ENCODE peak calls at places on chromosomes 12 and 14, in four cellular contexts. W, E, B and S are unnamed samples.

GRCh38 chr14:49972199-49972671 is 79.4 kb downstream of the ARF6 start:
- DNase-seq in W (no peak), E (no peak), B (no peak), S (peak)

GRCh38 chr12:119366007-119366406 is 31.5 kb downstream of the CCDC60 start:
- DNase-seq in W (no peak), E (no peak), B (no peak), S (no peak)

GRCh38 chr12:108773798-108774788 is 42.8 kb upstream of the CORO1C start:
- DNase-seq in W (no peak), E (peak), B (peak), S (peak)

GRCh38 chr14:54369343-54369742 is 27.5 kb upstream of the CDKN3 start:
- DNase-seq in W (no peak), E (no peak), B (no peak), S (no peak)

GRCh38 chr12:53063708-53064612 is 14.1 kb downstream of the TNS2 start:
- DNase-seq in W (no peak), E (peak), B (no peak), S (peak)

GRCh38 chr12:58509116-58509885 is 411.0 kb downstream of the LRIG3 start:
- DNase-seq in W (no peak), E (no peak), B (no peak), S (no peak)

GRCh38 chr12:59408431-59408830 is 187.4 kb upstream of the SLC16A7 start:
- DNase-seq in W (no peak), E (no peak), B (no peak), S (no peak)

GRCh38 chr12:113007166-113007565 is 28.8 kb downstream of the OAS2 start:
- DNase-seq in W (peak), E (no peak), B (no peak), S (peak)

GRCh38 chr14:72887514-72887913 is 6.4 kb downstream of the DPF3 start:
- DNase-seq in W (no peak), E (no peak), B (no peak), S (no peak)

GRCh38 chr14:76293221-76293620 is 82.7 kb upstream of the ESRRB start:
- DNase-seq in W (no peak), E (no peak), B (no peak), S (no peak)

GRCh38 chr12:51873251-51873994 is 14.5 kb upstream of the ANKRD33 start:
- DNase-seq in W (no peak), E (no peak), B (no peak), S (no peak)

GRCh38 chr12:65952737-65953209 is 128.5 kb downstream of the HMGA2 start:
- DNase-seq in W (no peak), E (no peak), B (no peak), S (no peak)

GRCh38 chr14:61179776-61180398 is 101.3 kb downstream of the TMEM30B start:
- DNase-seq in W (no peak), E (no peak), B (no peak), S (no peak)

GRCh38 chr14:100669011-100669412 is 57.7 kb upstream of the DLK1 start:
- DNase-seq in W (no peak), E (peak), B (no peak), S (no peak)

GRCh38 chr14:67846029-67846610 is 26.5 kb downstream of the RAD51B start:
- DNase-seq in W (no peak), E (no peak), B (no peak), S (no peak)

GRCh38 chr12:63353559-63353958 is 202.6 kb upstream of the AVPR1A start:
- DNase-seq in W (no peak), E (no peak), B (no peak), S (no peak)

GRCh38 chr12:29638528-29638927 is 141.0 kb upstream of the OVCH1 start:
- DNase-seq in W (no peak), E (no peak), B (no peak), S (no peak)

GRCh38 chr12:1662761-1663439 is 28.0 kb upstream of the ADIPOR2 start:
- DNase-seq in W (peak), E (no peak), B (peak), S (peak)

GRCh38 chr12:96698521-96698920 is 208.5 kb upstream of the NEDD1 start:
- DNase-seq in W (no peak), E (no peak), B (no peak), S (no peak)
- TF ChIP-seq CTCF in W (no peak), E (no peak), B (no peak), S (no peak)

GRCh38 chr12:40745386-40745785 is 53.1 kb downstream of the CNTN1 start:
- DNase-seq in W (peak), E (no peak), B (no peak), S (no peak)
- TF ChIP-seq CTCF in W (peak), E (no peak), B (no peak), S (no peak)

DNA sequence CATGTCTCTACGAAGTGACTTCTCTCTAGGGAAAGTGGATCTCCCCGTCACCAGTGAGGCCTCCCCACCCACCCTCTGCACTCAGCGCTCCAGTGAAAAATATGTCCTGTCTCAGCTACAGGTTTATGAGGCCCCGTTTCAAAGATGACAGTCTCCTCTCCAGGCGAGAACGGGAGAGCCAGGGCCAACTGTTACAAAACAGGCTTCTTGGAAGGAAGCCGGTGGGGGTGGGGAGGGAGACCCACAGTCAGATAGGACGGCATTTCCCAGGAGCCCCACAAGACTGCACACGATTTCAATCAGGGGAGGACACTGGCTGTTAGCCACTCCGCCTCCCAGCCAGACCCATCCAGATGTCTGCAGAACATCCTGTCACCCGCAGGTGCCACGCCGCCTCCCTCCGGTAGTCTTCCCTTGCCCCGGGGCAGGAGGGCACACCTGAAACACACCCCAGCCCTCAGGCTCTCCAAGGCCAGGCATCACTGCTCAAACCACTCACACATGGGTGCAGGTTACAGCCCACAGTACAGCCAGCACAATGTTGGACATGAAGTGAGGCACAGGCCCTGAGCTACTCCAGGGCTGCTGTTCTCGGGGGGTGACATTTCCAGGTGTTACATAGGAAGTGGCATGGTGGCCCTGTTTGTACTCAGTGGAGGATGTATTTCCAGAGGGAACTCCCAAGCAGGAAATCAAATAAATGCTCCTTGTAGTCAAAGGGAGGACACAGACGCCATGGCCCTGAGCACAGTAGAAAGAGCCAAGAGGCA is 138.2 kb downstream of the BCL11B start:
- DNase-seq in W (no peak), E (no peak), B (no peak), S (no peak)
- TF ChIP-seq CTCF in W (no peak), E (no peak), B (no peak), S (no peak)

GRCh38 chr12:81610955-81611889 is 147.9 kb downstream of the PPFIA2 start:
- DNase-seq in W (no peak), E (no peak), B (no peak), S (no peak)
- TF ChIP-seq CTCF in W (no peak), E (peak), B (peak), S (no peak)

GRCh38 chr12:13024151-13024946 is 19.8 kb upstream of the FAM234B start:
- DNase-seq in W (peak), E (no peak), B (no peak), S (peak)
- TF ChIP-seq CTCF in W (peak), E (no peak), B (no peak), S (peak)